ENCODE peak calls at places on chromosomes 1 and 21, in eight cellular contexts. One of them, this sample, is unnamed.

GRCh38 chr1:147600119-147601111 is 59.1 kb downstream of the BCL9 start:
- DNase-seq in SJCRH30: peak; percentile 45
- DNase-seq in activated CD8-positive, alpha-beta memory T cell treated with anti-CD3 and anti-CD28 coated beads, Interleukin-2, amount 10 ng/mL, durations not matched to agents 7 days and 5 days: no peak
- DNase-seq in IMR-90: peak; percentile 70
- DNase-seq in NCI-H1417: peak; percentile 63
- DNase-seq in psoas muscle: no peak
- DNase-seq in B cell: peak; percentile 96
- DNase-seq in stimulated activated CD4-positive, alpha-beta T cell treated with anti-CD3 and anti-CD28 coated beads, Interleukin-4, amount 100 ng/mL, for 48 hours: peak; percentile 10
- DNase-seq in this sample: peak; percentile 51

GRCh38 chr1:85571830-85572229 is 8.7 kb upstream of the CCN1 start:
- DNase-seq in B cell: no peak
- DNase-seq in psoas muscle: no peak
- DNase-seq in SJCRH30: no peak
- DNase-seq in IMR-90: no peak
- DNase-seq in stimulated activated CD4-positive, alpha-beta T cell treated with anti-CD3 and anti-CD28 coated beads, Interleukin-4, amount 100 ng/mL, for 48 hours: no peak
- DNase-seq in activated CD8-positive, alpha-beta memory T cell treated with anti-CD3 and anti-CD28 coated beads, Interleukin-2, amount 10 ng/mL, durations not matched to agents 7 days and 5 days: no peak
- DNase-seq in NCI-H1417: no peak
- DNase-seq in this sample: no peak

GRCh38 chr1:66564250-66564649 is 30.3 kb downstream of the SGIP1 start:
- DNase-seq in psoas muscle: no peak
- DNase-seq in stimulated activated CD4-positive, alpha-beta T cell treated with anti-CD3 and anti-CD28 coated beads, Interleukin-4, amount 100 ng/mL, for 48 hours: no peak
- DNase-seq in SJCRH30: peak; percentile 39
- DNase-seq in NCI-H1417: no peak
- DNase-seq in B cell: no peak
- DNase-seq in activated CD8-positive, alpha-beta memory T cell treated with anti-CD3 and anti-CD28 coated beads, Interleukin-2, amount 10 ng/mL, durations not matched to agents 7 days and 5 days: no peak
- DNase-seq in IMR-90: peak; percentile 99
- DNase-seq in this sample: no peak

GRCh38 chr21:44567481-44568171 is 5.9 kb upstream of the KRTAP10-4 start:
- DNase-seq in psoas muscle: no peak
- DNase-seq in SJCRH30: no peak
- DNase-seq in IMR-90: no peak
- DNase-seq in stimulated activated CD4-positive, alpha-beta T cell treated with anti-CD3 and anti-CD28 coated beads, Interleukin-4, amount 100 ng/mL, for 48 hours: no peak
- DNase-seq in NCI-H1417: no peak
- DNase-seq in activated CD8-positive, alpha-beta memory T cell treated with anti-CD3 and anti-CD28 coated beads, Interleukin-2, amount 10 ng/mL, durations not matched to agents 7 days and 5 days: no peak
- DNase-seq in B cell: no peak
- DNase-seq in this sample: no peak

GRCh38 chr1:37944091-37944763 is 2.6 kb downstream of the INPP5B start:
- DNase-seq in NCI-H1417: no peak
- DNase-seq in stimulated activated CD4-positive, alpha-beta T cell treated with anti-CD3 and anti-CD28 coated beads, Interleukin-4, amount 100 ng/mL, for 48 hours: no peak
- DNase-seq in psoas muscle: no peak
- DNase-seq in SJCRH30: no peak
- DNase-seq in activated CD8-positive, alpha-beta memory T cell treated with anti-CD3 and anti-CD28 coated beads, Interleukin-2, amount 10 ng/mL, durations not matched to agents 7 days and 5 days: no peak
- DNase-seq in IMR-90: peak; percentile 59
- DNase-seq in B cell: no peak
- DNase-seq in this sample: no peak

GRCh38 chr1:1440941-1441888 is 5.7 kb downstream of the VWA1 start:
- DNase-seq in NCI-H1417: no peak
- DNase-seq in psoas muscle: peak; percentile 64
- DNase-seq in activated CD8-positive, alpha-beta memory T cell treated with anti-CD3 and anti-CD28 coated beads, Interleukin-2, amount 10 ng/mL, durations not matched to agents 7 days and 5 days: peak; percentile 59
- DNase-seq in SJCRH30: peak; percentile 90
- DNase-seq in stimulated activated CD4-positive, alpha-beta T cell treated with anti-CD3 and anti-CD28 coated beads, Interleukin-4, amount 100 ng/mL, for 48 hours: peak; percentile 50
- DNase-seq in B cell: peak; percentile 95
- DNase-seq in IMR-90: no peak
- DNase-seq in this sample: no peak

GRCh38 chr21:43735236-43736091 is 16.5 kb downstream of the PDXK start:
- DNase-seq in B cell: no peak
- DNase-seq in stimulated activated CD4-positive, alpha-beta T cell treated with anti-CD3 and anti-CD28 coated beads, Interleukin-4, amount 100 ng/mL, for 48 hours: no peak
- DNase-seq in SJCRH30: no peak
- DNase-seq in IMR-90: no peak
- DNase-seq in activated CD8-positive, alpha-beta memory T cell treated with anti-CD3 and anti-CD28 coated beads, Interleukin-2, amount 10 ng/mL, durations not matched to agents 7 days and 5 days: no peak
- DNase-seq in NCI-H1417: no peak
- DNase-seq in psoas muscle: no peak
- DNase-seq in this sample: no peak

GRCh38 chr21:46254208-46254975 is 25.8 kb upstream of the LSS start:
- DNase-seq in IMR-90: no peak
- DNase-seq in psoas muscle: no peak
- DNase-seq in B cell: no peak
- DNase-seq in activated CD8-positive, alpha-beta memory T cell treated with anti-CD3 and anti-CD28 coated beads, Interleukin-2, amount 10 ng/mL, durations not matched to agents 7 days and 5 days: no peak
- DNase-seq in NCI-H1417: no peak
- DNase-seq in SJCRH30: no peak
- DNase-seq in stimulated activated CD4-positive, alpha-beta T cell treated with anti-CD3 and anti-CD28 coated beads, Interleukin-4, amount 100 ng/mL, for 48 hours: no peak
- DNase-seq in this sample: no peak

This sample was measured in esophagus squamous epithelium.